ENCODE peak calls at places on chromosomes 13 and 19, in four cellular contexts. U, P, R and D are unnamed samples. For H3K9me3, the result is how much of the 10 kb centered on the place peaks cover.

GRCh38 chr13:32086791-32087441 is 55.3 kb downstream of the FRY start:
- DNase-seq in U (no peak), P (no peak), R (no peak), D (no peak)

GRCh38 chr19:11606484-11606883 is 9.2 kb downstream of the ZNF627 start:
- DNase-seq in U (no peak), P (no peak), R (no peak), D (no peak)

GRCh38 chr19:40282920-40283319 is 2.2 kb downstream of the AKT2 start:
- DNase-seq in U (no peak), P (no peak), R (no peak), D (no peak)

GRCh38 chr13:32911506-32911905 is 104.7 kb upstream of the KL start:
- DNase-seq in U (peak), P (no peak), R (no peak), D (no peak)

GRCh38 chr13:103218253-103218652 is 152.0 kb upstream of the SLC10A2 start:
- DNase-seq in U (no peak), P (no peak), R (no peak), D (no peak)

GRCh38 chr13:80201686-80202085 is 139.2 kb downstream of the SPRY2 start:
- DNase-seq in U (no peak), P (no peak), R (no peak), D (no peak)

GRCh38 chr19:10748195-10748923 is 30.5 kb downstream of the DNM2 start:
- DNase-seq in U (no peak), P (no peak), R (no peak), D (no peak)

GRCh38 chr13:65932587-65933239 is 1297.4 kb downstream of the PCDH9 start:
- DNase-seq in U (no peak), P (peak), R (no peak), D (no peak)

GRCh38 chr13:82850644-82851043 is 1031.6 kb downstream of the SLITRK1 start:
- DNase-seq in U (no peak), P (no peak), R (no peak), D (no peak)

GRCh38 chr13:82848766-82849165 is 1033.5 kb downstream of the SLITRK1 start:
- DNase-seq in U (no peak), P (no peak), R (no peak), D (no peak)

DNA sequence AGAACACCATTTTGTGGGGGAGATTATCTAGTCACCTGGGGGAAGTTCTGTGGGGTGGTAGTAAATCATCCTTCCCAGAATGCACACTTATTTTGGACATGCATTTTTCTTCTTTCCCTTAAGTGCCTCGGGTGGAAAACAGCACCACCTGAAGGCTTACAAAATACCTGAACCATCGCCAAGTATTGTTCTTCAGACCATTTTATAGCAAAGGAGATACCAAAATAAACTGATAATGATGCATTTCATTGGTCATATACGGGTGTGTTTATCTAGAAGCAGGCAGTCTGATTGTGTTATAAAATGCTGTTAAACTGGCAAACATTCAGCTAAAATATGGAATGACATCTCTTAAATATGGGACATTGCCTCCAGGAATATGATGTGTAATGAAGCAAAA is 1034.7 kb downstream of the SLITRK1 start:
- DNase-seq in U (no peak), P (no peak), R (no peak), D (no peak)
- TF ChIP-seq CTCF in U (peak), P (no peak), R (no peak), D (no peak)

GRCh38 chr19:44151491-44151890 is 10.1 kb downstream of the ZNF234 start:
- DNase-seq in U (no peak), P (no peak), R (no peak), D (no peak)

GRCh38 chr19:44156475-44156874 is 8.4 kb upstream of the ZNF226 start:
- DNase-seq in U (no peak), P (no peak), R (no peak), D (no peak)
- H3K9me3 ChIP-seq in U (under half), P (half or more), R (half or more), D (under half)

GRCh38 chr19:37718357-37718756 is 1.2 kb downstream of the ZNF607 start:
- DNase-seq in U (peak), P (no peak), R (no peak), D (no peak)

GRCh38 chr19:37716140-37716539 is 3.4 kb downstream of the ZNF607 start:
- DNase-seq in U (no peak), P (no peak), R (no peak), D (no peak)

GRCh38 chr19:37719111-37719926 is at the start of gene ZNF607:
- DNase-seq in U (peak), P (peak), R (peak), D (peak)

GRCh38 chr19:37725181-37725580 is 5.6 kb upstream of the ZNF607 start:
- DNase-seq in U (no peak), P (no peak), R (no peak), D (no peak)

DNA sequence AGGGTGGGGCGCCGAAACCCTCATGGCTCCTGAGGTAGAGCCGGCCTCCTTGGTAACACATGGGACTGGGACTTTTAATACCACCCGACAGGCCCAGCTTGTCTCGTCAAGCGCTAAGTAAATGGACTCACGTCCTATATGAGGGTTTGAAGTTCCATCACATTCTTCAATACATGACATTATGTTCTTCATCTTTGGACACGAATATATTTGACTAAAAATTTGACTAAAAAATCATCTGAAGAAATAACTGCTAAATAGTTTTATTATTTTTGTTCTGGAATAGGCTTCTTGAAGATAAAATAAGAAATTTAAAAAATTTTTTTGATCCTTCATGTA is 335 bp upstream of the ZNF607 start:
- DNase-seq in U (no peak), P (no peak), R (no peak), D (no peak)
- H3K27ac ChIP-seq in U (no peak), P (peak), R (no peak), D (no peak)

GRCh38 chr13:113448545-113448884 is 4.8 kb downstream of the ADPRHL1 start:
- DNase-seq in U (peak), P (peak), R (no peak), D (no peak)
- TF ChIP-seq CTCF in U (no peak), P (no peak), R (no peak), D (no peak)

DNA sequence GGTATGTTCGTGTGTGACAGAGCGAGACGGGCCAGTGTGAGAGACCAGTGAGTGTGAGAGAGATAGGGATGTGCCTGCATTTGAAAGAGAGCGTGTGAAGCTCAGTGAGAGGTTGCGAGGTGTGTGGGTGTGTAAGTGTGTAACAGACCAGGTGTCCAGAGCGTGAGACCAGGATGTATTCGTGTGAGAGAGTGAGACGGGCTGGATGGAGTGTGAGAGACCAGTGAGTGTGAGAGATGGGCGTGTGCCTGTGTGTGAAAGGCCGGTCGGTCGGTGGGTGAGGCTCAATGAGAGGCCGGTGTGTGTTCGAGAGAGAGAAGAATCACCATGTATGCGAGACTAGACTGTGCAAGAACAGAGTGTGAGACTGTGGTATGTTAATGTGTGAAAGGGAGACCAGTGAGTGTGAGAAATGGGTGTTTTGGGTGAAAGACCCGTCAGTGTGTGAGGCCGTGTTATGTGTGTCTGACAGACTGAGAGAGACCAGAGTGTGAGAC is 675 bp downstream of the ZNF471 start:
- DNase-seq in U (no peak), P (no peak), R (no peak), D (no peak)
- H3K9me3 ChIP-seq in U (half or more), P (half or more), R (under half), D (under half)

GRCh38 chr19:30677702-30678101 is 305.5 kb downstream of the ZNF536 start:
- DNase-seq in U (no peak), P (no peak), R (no peak), D (no peak)

GRCh38 chr19:30676990-30677679 is 305.0 kb downstream of the ZNF536 start:
- DNase-seq in U (no peak), P (no peak), R (no peak), D (no peak)

GRCh38 chr19:30679789-30680188 is 307.6 kb downstream of the ZNF536 start:
- DNase-seq in U (peak), P (no peak), R (no peak), D (no peak)

GRCh38 chr19:30679286-30679685 is 307.1 kb downstream of the ZNF536 start:
- DNase-seq in U (no peak), P (no peak), R (no peak), D (no peak)

GRCh38 chr19:30678168-30678567 is 306.0 kb downstream of the ZNF536 start:
- DNase-seq in U (no peak), P (no peak), R (no peak), D (no peak)
- H3K27ac ChIP-seq in U (no peak), P (no peak), R (no peak), D (no peak)